ENCODE peak calls at places on chromosome 3, in four cellular contexts. One of them, this sample, is unnamed.

GRCh38 chr3:52489453-52489852 is 5.7 kb upstream of the STAB1 start:
- DNase-seq in CD4-positive, alpha-beta T cell: no peak
- DNase-seq in left ventricle myocardium inferior: no peak
- DNase-seq in cardiac septum: no peak
- DNase-seq in this sample: no peak

GRCh38 chr3:108724101-108724500 is 33.1 kb downstream of the RETNLB start:
- DNase-seq in cardiac septum: no peak
- DNase-seq in CD4-positive, alpha-beta T cell: no peak
- DNase-seq in left ventricle myocardium inferior: no peak
- DNase-seq in this sample: no peak

GRCh38 chr3:157239082-157239704 is 79.2 kb upstream of the CCNL1 start:
- DNase-seq in cardiac septum: peak; percentile 82
- DNase-seq in left ventricle myocardium inferior: peak; percentile 43
- DNase-seq in CD4-positive, alpha-beta T cell: peak; percentile 61
- DNase-seq in this sample: no peak

GRCh38 chr3:193509103-193509965 is 45.4 kb downstream of the ATP13A4 start:
- DNase-seq in CD4-positive, alpha-beta T cell: no peak
- DNase-seq in cardiac septum: no peak
- DNase-seq in left ventricle myocardium inferior: no peak
- DNase-seq in this sample: no peak

GRCh38 chr3:74009961-74010859 is 385.5 kb upstream of the PDZRN3 start:
- DNase-seq in CD4-positive, alpha-beta T cell: no peak
- DNase-seq in cardiac septum: no peak
- DNase-seq in left ventricle myocardium inferior: no peak
- DNase-seq in this sample: no peak

GRCh38 chr3:11530153-11530721 is 113.5 kb downstream of the VGLL4 start:
- DNase-seq in cardiac septum: no peak
- DNase-seq in left ventricle myocardium inferior: peak; percentile 67
- DNase-seq in CD4-positive, alpha-beta T cell: no peak
- DNase-seq in this sample: peak; percentile 67

GRCh38 chr3:78569820-78570219 is 1198.0 kb downstream of the ROBO1 start:
- DNase-seq in CD4-positive, alpha-beta T cell: no peak
- DNase-seq in left ventricle myocardium inferior: no peak
- DNase-seq in cardiac septum: no peak
- DNase-seq in this sample: no peak

GRCh38 chr3:12993623-12994356 is 79.4 kb downstream of the IQSEC1 start:
- DNase-seq in left ventricle myocardium inferior: no peak
- DNase-seq in CD4-positive, alpha-beta T cell: no peak
- DNase-seq in cardiac septum: peak; percentile 76
- DNase-seq in this sample: no peak

GRCh38 chr3:158103131-158103955 is 2.9 kb downstream of the SHOX2 start:
- DNase-seq in left ventricle myocardium inferior: no peak
- DNase-seq in cardiac septum: no peak
- DNase-seq in CD4-positive, alpha-beta T cell: no peak
- DNase-seq in this sample: no peak

GRCh38 chr3:49889296-49889695 is 14.4 kb downstream of the MST1R start:
- DNase-seq in cardiac septum: no peak
- DNase-seq in CD4-positive, alpha-beta T cell: no peak
- DNase-seq in left ventricle myocardium inferior: no peak
- DNase-seq in this sample: no peak

GRCh38 chr3:186079925-186080324 is 29.0 kb downstream of the ETV5 start:
- DNase-seq in left ventricle myocardium inferior: no peak
- DNase-seq in CD4-positive, alpha-beta T cell: no peak
- DNase-seq in cardiac septum: no peak
- DNase-seq in this sample: no peak

This sample was measured in NCI-H2227 treated with DMSO at 0.1 percent for 48 hours.